ENCODE peak calls at places on chromosome 11, in ten cellular contexts. D is NCI-H1092; F is epithelial cell of prostate; X is mesenteric fat pad; V is effector CD4-positive, alpha-beta T cell; N is GF-D8; O is astrocyte of the hippocampus; I is dorsolateral prefrontal cortex; Y is MM.1S; E is germinal center. L is an unnamed sample.

GRCh38 chr11:2525166-2525861 is 80.5 kb downstream of the KCNQ1 start:
- DNase-seq in D (no peak), F (no peak), X (peak; percentile 68), V (no peak), N (no peak), O (no peak), I (peak; percentile 0), Y (no peak), E (no peak), L (peak; percentile 39)

GRCh38 chr11:22703040-22703439 is 36.6 kb downstream of the GAS2 start:
- DNase-seq in D (peak; percentile 59), F (peak; percentile 60), X (no peak), V (no peak), N (no peak), O (peak; percentile 87), I (no peak), Y (no peak), E (no peak), L (no peak)

GRCh38 chr11:36342327-36342726 is 46.2 kb downstream of the PRR5L start:
- DNase-seq in D (no peak), F (no peak), X (no peak), V (no peak), N (no peak), O (no peak), I (no peak), Y (no peak), E (no peak), L (no peak)

GRCh38 chr11:8531312-8531711 is 62.7 kb downstream of the STK33 start:
- DNase-seq in D (peak; percentile 72), F (no peak), X (no peak), V (no peak), N (no peak), O (no peak), I (no peak), Y (no peak), E (no peak), L (no peak)

GRCh38 chr11:4071828-4072421 is 22.7 kb upstream of the RRM1 start:
- DNase-seq in D (no peak), F (no peak), X (no peak), V (no peak), N (no peak), O (peak; percentile 70), I (no peak), Y (no peak), E (no peak), L (no peak)

GRCh38 chr11:62400760-62401159 is 18.1 kb upstream of the SCGB1A1 start:
- DNase-seq in D (no peak), F (no peak), X (no peak), V (no peak), N (no peak), O (peak; percentile 95), I (peak; percentile 41), Y (no peak), E (no peak), L (no peak)

GRCh38 chr11:58006940-58007339 is 16.7 kb upstream of the OR9Q1 start:
- DNase-seq in D (no peak), F (peak; percentile 48), X (no peak), V (no peak), N (no peak), O (peak; percentile 31), I (no peak), Y (no peak), E (no peak), L (no peak)

GRCh38 chr11:117573326-117573725 is 223.7 kb downstream of the DSCAML1 start:
- DNase-seq in D (no peak), F (no peak), X (peak; percentile 60), V (no peak), N (no peak), O (no peak), I (no peak), Y (no peak), E (no peak), L (no peak)

GRCh38 chr11:85772700-85773099 is 38.2 kb downstream of the SYTL2 start:
- DNase-seq in D (no peak), F (no peak), X (no peak), V (no peak), N (no peak), O (peak; percentile 58), I (no peak), Y (no peak), E (no peak), L (no peak)

GRCh38 chr11:36155770-36156485 is 133.3 kb downstream of the COMMD9 start:
- DNase-seq in D (no peak), F (no peak), X (no peak), V (no peak), N (no peak), O (peak; percentile 33), I (peak; percentile 22), Y (no peak), E (no peak), L (no peak)

GRCh38 chr11:27777013-27777412 is 76.8 kb upstream of the BDNF start:
- DNase-seq in D (no peak), F (no peak), X (no peak), V (no peak), N (no peak), O (peak; percentile 8), I (no peak), Y (no peak), E (no peak), L (no peak)

GRCh38 chr11:30521297-30522071 is 64.7 kb downstream of the MPPED2 start:
- DNase-seq in D (no peak), F (no peak), X (no peak), V (no peak), N (no peak), O (no peak), I (no peak), Y (no peak), E (no peak), L (no peak)

GRCh38 chr11:128291835-128292234 is 295.5 kb downstream of the ETS1 start:
- DNase-seq in D (no peak), F (no peak), X (no peak), V (peak; percentile 43), N (no peak), O (no peak), I (no peak), Y (no peak), E (peak; percentile 53), L (peak; percentile 65)